ENCODE peak calls at places on chromosome 20, in ten cellular contexts. O is cardiac fibroblast, A is OCI-LY7, G is RWPE1, W is AG10803, F is HL-60, Q is fibroblast of pulmonary artery, L is right atrium auricular region, U is Panc1, T is tibial nerve. Y is an unnamed sample.

GRCh38 chr20:5539656-5540055 is 210.5 kb upstream of the SHLD1 start:
- DNase-seq in W (no peak), L (no peak), Q (no peak), O (no peak), U (no peak), F (peak), T (no peak), A (no peak), G (no peak), Y (no peak)

GRCh38 chr20:46720776-46721425 is 11.5 kb downstream of the SLC2A10 start:
- DNase-seq in A (no peak), L (no peak), U (no peak), O (no peak), W (no peak), T (no peak), G (no peak), F (no peak), Q (no peak), Y (no peak)

GRCh38 chr20:1959156-1959555 is 34.7 kb downstream of the PDYN start:
- DNase-seq in A (no peak), W (no peak), Q (no peak), O (no peak), U (no peak), T (no peak), G (no peak), F (no peak), L (no peak), Y (no peak)

GRCh38 chr20:53594068-53595017 is 704 bp upstream of the ZNF217 start:
- DNase-seq in F (peak), U (no peak), Q (peak), W (peak), O (peak), G (peak), A (peak), T (peak), L (peak), Y (peak)

GRCh38 chr20:35544436-35544835 is 2.6 kb downstream of the ERGIC3 start:
- DNase-seq in Q (no peak), U (no peak), L (no peak), W (no peak), T (no peak), F (no peak), G (no peak), O (no peak), A (no peak), Y (no peak)

GRCh38 chr20:32387262-32387661 is 29.1 kb downstream of the ASXL1 start:
- DNase-seq in Q (no peak), L (no peak), A (no peak), W (peak), F (peak), O (no peak), U (no peak), G (no peak), T (no peak), Y (no peak)

GRCh38 chr20:53738039-53738944 is 144.7 kb upstream of the ZNF217 start:
- DNase-seq in G (peak), W (peak), O (peak), Q (peak), A (peak), U (peak), L (peak), T (peak), F (peak), Y (no peak)

GRCh38 chr20:59253325-59253724 is 47.1 kb upstream of the EDN3 start:
- DNase-seq in U (no peak), T (no peak), O (no peak), F (peak), W (no peak), Q (no peak), L (no peak), G (no peak), A (no peak), Y (no peak)

GRCh38 chr20:31664696-31665354 is 27.1 kb downstream of the COX4I2 start:
- DNase-seq in O (no peak), T (no peak), A (no peak), L (no peak), U (no peak), G (no peak), W (no peak), Q (no peak), F (no peak), Y (no peak)

GRCh38 chr20:31760457-31761240 is 21.6 kb downstream of the TPX2 start:
- DNase-seq in F (no peak), U (no peak), L (no peak), A (no peak), Q (peak), T (no peak), G (no peak), W (peak), O (peak), Y (no peak)

GRCh38 chr20:44967207-44967807 is 995 bp downstream of the STK4 start:
- DNase-seq in W (peak), U (no peak), T (no peak), A (peak), Q (no peak), L (no peak), F (peak), O (no peak), G (peak), Y (no peak)

GRCh38 chr20:17873410-17874270 is 95.0 kb downstream of the SNX5 start:
- DNase-seq in A (no peak), G (peak), Q (peak), F (no peak), L (peak), O (peak), W (peak), T (peak), U (no peak), Y (peak)

GRCh38 chr20:59567585-59568508 is 36.5 kb upstream of the PHACTR3 start:
- DNase-seq in G (no peak), T (no peak), Q (no peak), W (no peak), U (no peak), L (no peak), F (no peak), A (no peak), O (no peak), Y (no peak)

GRCh38 chr20:44829688-44830087 is 19.3 kb upstream of the RIMS4 start:
- DNase-seq in Q (no peak), W (no peak), A (no peak), O (no peak), T (no peak), U (no peak), G (no peak), F (no peak), L (no peak), Y (no peak)

GRCh38 chr20:1127840-1128239 is 9.4 kb downstream of the PSMF1 start:
- DNase-seq in O (no peak), A (no peak), T (no peak), Q (no peak), F (no peak), G (no peak), W (no peak), L (no peak), U (no peak), Y (no peak)

GRCh38 chr20:24100370-24101011 is 111.9 kb upstream of the GGTLC1 start:
- DNase-seq in W (peak), L (no peak), G (peak), U (peak), O (peak), Q (peak), A (peak), F (peak), T (peak), Y (no peak)

GRCh38 chr20:54535045-54535444 is 59.7 kb downstream of the DOK5 start:
- DNase-seq in Q (peak), G (no peak), O (peak), T (no peak), W (peak), F (peak), A (no peak), U (no peak), L (no peak), Y (no peak)

GRCh38 chr20:12152996-12153395 is 235.3 kb downstream of the BTBD3 start:
- DNase-seq in T (no peak), G (no peak), L (no peak), F (no peak), U (no peak), W (peak), Q (peak), O (no peak), A (no peak), Y (no peak)

GRCh38 chr20:50112512-50113419 is at the start of gene UBE2V1:
- DNase-seq in L (peak), A (peak), T (peak), F (peak), W (peak), Q (peak), O (peak), U (no peak), G (peak), Y (peak)
- TF ChIP-seq CTCF in L (peak), A (peak), T (peak), F (no peak), W (peak), Q (peak), O (peak), U (peak), G (peak), Y (no peak)

GRCh38 chr20:38229376-38230252 is 30.9 kb downstream of the KIAA1755 start:
- DNase-seq in Q (peak), U (no peak), W (no peak), O (peak), G (peak), L (no peak), T (peak), F (peak), A (no peak), Y (no peak)
- TF ChIP-seq CTCF in Q (peak), U (peak), W (peak), O (peak), G (peak), L (peak), T (peak), F (no peak), A (peak), Y (peak)

DNA sequence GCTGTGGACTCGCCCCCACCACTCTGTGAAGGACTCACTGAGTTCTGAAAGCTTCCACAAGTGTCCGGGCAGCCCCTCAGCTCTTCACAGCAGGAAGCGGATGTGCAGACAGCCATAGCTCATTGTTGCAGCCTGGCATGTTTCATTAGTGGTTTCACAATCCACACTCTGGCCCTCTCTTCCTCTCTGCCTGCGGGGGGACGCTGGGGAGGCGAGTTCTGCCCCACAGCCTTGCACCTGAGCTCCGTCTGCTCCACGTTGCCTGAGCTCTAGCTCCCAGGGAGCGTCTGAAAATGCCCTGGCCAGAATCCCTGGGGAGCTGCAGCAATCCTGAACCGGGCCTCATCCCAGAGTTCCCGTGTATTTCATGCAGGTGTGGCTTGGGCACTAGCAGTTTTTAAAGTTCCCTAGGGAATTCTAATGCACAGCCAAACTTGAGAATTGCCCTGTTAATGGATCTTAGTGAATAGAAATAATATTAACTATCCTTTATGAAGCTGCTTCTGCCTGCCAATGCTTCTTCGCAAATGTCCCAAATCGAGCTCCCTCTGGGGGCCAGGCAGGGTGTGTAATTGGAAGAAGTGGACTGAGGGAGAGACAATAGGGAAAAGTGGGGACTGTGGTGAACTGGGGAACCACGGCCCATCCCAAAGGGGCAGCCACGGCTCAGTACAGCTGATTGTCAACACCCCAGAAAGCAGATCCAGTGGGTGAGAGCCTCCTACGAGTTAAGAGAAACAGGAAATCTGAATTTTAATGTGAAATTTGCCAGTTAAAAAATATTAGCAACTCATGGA is 51.5 kb downstream of the CTCFL start:
- DNase-seq in G (no peak), Q (peak), L (no peak), T (no peak), A (peak), O (peak), F (peak), W (no peak), U (no peak), Y (no peak)
- TF ChIP-seq CTCF in G (no peak), Q (no peak), L (no peak), T (no peak), A (peak), O (no peak), F (no peak), W (peak), U (no peak), Y (no peak)

GRCh38 chr20:57609842-57610167 is 10.4 kb downstream of the ZBP1 start:
- DNase-seq in G (no peak), L (no peak), F (no peak), Q (no peak), O (no peak), A (no peak), W (no peak), U (no peak), T (no peak), Y (no peak)
- TF ChIP-seq CTCF in G (no peak), L (no peak), F (no peak), Q (no peak), O (no peak), A (peak), W (no peak), U (no peak), T (no peak), Y (no peak)

DNA sequence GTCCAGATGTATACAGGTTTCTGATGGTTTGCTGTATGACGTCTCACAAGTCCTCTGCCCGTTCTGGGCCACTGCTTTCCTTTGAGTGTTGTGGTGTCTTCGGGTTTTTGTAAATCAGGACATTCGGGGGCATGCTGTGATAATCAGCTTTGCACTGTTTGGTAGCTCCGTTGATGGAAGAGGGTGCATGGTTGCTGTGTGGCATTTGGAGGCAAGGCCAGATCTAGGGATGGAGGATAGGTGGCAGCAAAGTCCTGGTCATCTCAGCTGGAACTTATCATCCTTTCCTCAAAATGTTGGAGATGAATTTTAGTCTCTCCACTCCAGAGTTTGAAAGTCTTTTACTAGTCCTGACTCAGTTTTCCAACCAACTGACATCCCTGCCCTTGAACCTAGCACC is 91.0 kb downstream of the SCP2D1 start:
- DNase-seq in L (no peak), A (no peak), W (peak), F (no peak), Q (no peak), G (peak), U (peak), T (no peak), O (no peak), Y (no peak)
- TF ChIP-seq CTCF in L (peak), A (peak), W (peak), F (peak), Q (no peak), G (no peak), U (peak), T (no peak), O (no peak), Y (no peak)

GRCh38 chr20:62402456-62402855 is 4.6 kb downstream of the CABLES2 start:
- DNase-seq in F (no peak), G (no peak), U (no peak), A (no peak), T (no peak), Q (no peak), O (no peak), W (no peak), L (no peak), Y (no peak)

GRCh38 chr20:62403331-62403730 is 3.8 kb downstream of the CABLES2 start:
- DNase-seq in L (no peak), Q (no peak), F (no peak), U (no peak), G (no peak), T (no peak), A (no peak), O (no peak), W (no peak), Y (no peak)

GRCh38 chr20:62400021-62400420 is 7.1 kb downstream of the CABLES2 start:
- DNase-seq in A (no peak), L (no peak), F (no peak), T (no peak), U (no peak), Q (no peak), G (no peak), W (no peak), O (no peak), Y (no peak)

GRCh38 chr20:62400541-62400940 is 6.5 kb downstream of the CABLES2 start:
- DNase-seq in W (no peak), O (no peak), F (no peak), L (no peak), Q (no peak), A (no peak), G (no peak), U (no peak), T (no peak), Y (no peak)

GRCh38 chr20:62401331-62401779 is 5.7 kb downstream of the CABLES2 start:
- DNase-seq in G (no peak), A (no peak), L (no peak), W (no peak), O (no peak), T (no peak), Q (no peak), U (no peak), F (no peak), Y (no peak)
- TF ChIP-seq CTCF in G (peak), A (no peak), L (no peak), W (no peak), O (no peak), T (no peak), Q (peak), U (no peak), F (no peak), Y (no peak)

DNA sequence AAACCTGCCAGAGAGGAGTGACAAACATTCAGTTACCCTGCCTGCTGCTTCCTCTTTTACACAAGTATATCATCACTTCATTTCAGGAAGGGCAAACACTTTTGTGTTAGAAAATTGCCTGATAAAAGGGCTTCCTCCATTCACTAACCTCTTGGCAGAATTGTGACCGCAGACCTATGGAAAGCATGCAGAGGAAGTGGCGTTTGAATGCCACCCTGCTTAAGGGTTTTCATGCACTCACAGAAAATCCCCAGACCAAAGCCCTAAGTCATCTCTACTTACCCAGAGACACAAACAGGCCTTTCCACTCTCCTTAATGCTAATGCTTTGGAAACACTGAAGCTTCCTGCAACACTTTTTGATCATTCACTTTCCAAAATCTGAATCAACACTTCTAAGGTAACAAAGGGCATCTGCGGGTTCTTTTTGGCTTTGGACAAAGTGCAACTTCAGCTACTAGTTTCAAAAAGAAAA is 22.1 kb upstream of the RALGAPA2 start:
- DNase-seq in L (peak), T (no peak), F (peak), U (no peak), W (no peak), G (no peak), Q (no peak), A (no peak), O (no peak), Y (no peak)
- TF ChIP-seq CTCF in L (no peak), T (no peak), F (no peak), U (no peak), W (no peak), G (no peak), Q (no peak), A (no peak), O (no peak), Y (no peak)

GRCh38 chr20:63272105-63273078 is at the start of gene ARFGAP1:
- DNase-seq in T (peak), Q (peak), U (no peak), W (peak), L (peak), O (peak), G (peak), A (peak), F (peak), Y (peak)
- TF ChIP-seq CTCF in T (no peak), Q (no peak), U (no peak), W (no peak), L (no peak), O (no peak), G (no peak), A (no peak), F (no peak), Y (no peak)

Y was measured in mesothelial cell of epicardium.